ENCODE peak calls at places on chromosomes 2 and 18, in seven cellular contexts. Z, D, W, X, N, G and Y are unnamed samples.

GRCh38 chr2:189797902-189798301 is 13.7 kb downstream of the PMS1 start:
- DNase-seq in W (no peak), Z (no peak), X (no peak), G (no peak), N (no peak), D (no peak), Y (no peak)

GRCh38 chr2:191304939-191305875 is 60.0 kb downstream of the MYO1B start:
- DNase-seq in N (peak), X (no peak), Z (no peak), D (peak), G (no peak), W (no peak), Y (peak)

GRCh38 chr2:235383272-235383843 is 110.5 kb upstream of the AGAP1 start:
- DNase-seq in W (no peak), X (no peak), N (no peak), Z (no peak), D (no peak), G (no peak), Y (peak)

GRCh38 chr2:44632931-44633689 is 271.4 kb downstream of the CAMKMT start:
- DNase-seq in Z (no peak), W (no peak), X (no peak), G (no peak), D (no peak), N (no peak), Y (no peak)

GRCh38 chr2:24834733-24835395 is 41.6 kb downstream of the CENPO start:
- DNase-seq in W (no peak), D (no peak), X (no peak), G (no peak), N (no peak), Z (no peak), Y (no peak)

GRCh38 chr2:152674334-152674733 is 42.9 kb downstream of the PRPF40A start:
- DNase-seq in Z (no peak), G (no peak), X (no peak), D (no peak), N (no peak), W (no peak), Y (no peak)

GRCh38 chr2:47119001-47119400 is 36.1 kb downstream of the STPG4 start:
- DNase-seq in N (no peak), D (no peak), Z (no peak), W (no peak), X (no peak), G (no peak), Y (no peak)

GRCh38 chr2:36362291-36362690 is 6.7 kb downstream of the CRIM1 start:
- DNase-seq in D (no peak), W (no peak), G (no peak), X (no peak), N (no peak), Z (no peak), Y (no peak)

GRCh38 chr18:61589053-61589723 is 256.0 kb downstream of the CDH20 start:
- DNase-seq in Z (peak), G (no peak), N (no peak), W (no peak), X (no peak), D (no peak), Y (no peak)

GRCh38 chr2:220504890-220505564 is 877.6 kb downstream of the SLC4A3 start:
- DNase-seq in N (no peak), X (no peak), W (no peak), Z (no peak), G (no peak), D (no peak), Y (no peak)

GRCh38 chr2:86022661-86023365 is 82.9 kb downstream of the POLR1A start:
- DNase-seq in N (no peak), X (no peak), G (no peak), W (no peak), Z (no peak), D (no peak), Y (no peak)

GRCh38 chr2:217289153-217289908 is 429.5 kb upstream of the TNP1 start:
- DNase-seq in N (no peak), X (no peak), G (no peak), Z (no peak), W (peak), D (peak), Y (peak)

GRCh38 chr2:36376992-36377738 is 21.6 kb downstream of the CRIM1 start:
- DNase-seq in G (no peak), Z (no peak), N (no peak), X (peak), W (no peak), D (no peak), Y (no peak)

GRCh38 chr2:181077128-181077709 is 96.8 kb downstream of the UBE2E3 start:
- DNase-seq in W (peak), N (no peak), D (peak), Z (peak), X (no peak), G (no peak), Y (no peak)

GRCh38 chr2:113281920-113282746 is 3.4 kb upstream of the PAX8 start:
- DNase-seq in D (no peak), N (no peak), W (no peak), X (no peak), Z (no peak), G (no peak), Y (no peak)

GRCh38 chr18:13339653-13340052 is 121.1 kb downstream of the LDLRAD4 start:
- DNase-seq in X (no peak), G (no peak), W (no peak), N (no peak), D (no peak), Z (no peak), Y (no peak)

GRCh38 chr2:27212626-27213471 is 781 bp upstream of the SLC5A6 start:
- DNase-seq in G (no peak), W (no peak), D (peak), N (peak), Z (peak), X (no peak), Y (no peak)

GRCh38 chr2:224379986-224380385 is 21.9 kb downstream of the FAM124B start:
- DNase-seq in N (no peak), D (no peak), W (no peak), Z (no peak), G (no peak), X (no peak), Y (peak)

GRCh38 chr2:239238839-239239606 is 161.8 kb downstream of the HDAC4 start:
- DNase-seq in Z (no peak), D (no peak), X (no peak), N (no peak), W (no peak), G (no peak), Y (peak)

GRCh38 chr2:205696541-205697441 is 14.5 kb downstream of the NRP2 start:
- DNase-seq in N (no peak), Z (no peak), D (peak), X (no peak), G (no peak), W (peak), Y (peak)

GRCh38 chr2:120847700-120848321 is 112.1 kb downstream of the GLI2 start:
- DNase-seq in Z (no peak), W (no peak), D (no peak), N (no peak), X (no peak), G (no peak), Y (peak)

GRCh38 chr2:101064868-101065549 is 62.9 kb downstream of the RPL31 start:
- DNase-seq in X (peak), D (no peak), N (no peak), W (no peak), Z (no peak), G (no peak), Y (no peak)

GRCh38 chr2:178834086-178834485 is 26.9 kb upstream of the TTN start:
- DNase-seq in W (no peak), X (no peak), G (no peak), N (no peak), Z (no peak), D (no peak), Y (no peak)

GRCh38 chr2:167264380-167264779 is 376.1 kb downstream of the XIRP2 start:
- DNase-seq in W (peak), Z (no peak), N (no peak), D (peak), X (no peak), G (no peak), Y (no peak)

GRCh38 chr2:14634885-14635871 is 2.7 kb downstream of the LRATD1 start:
- DNase-seq in Z (no peak), D (peak), W (peak), G (peak), N (no peak), X (peak), Y (peak)

GRCh38 chr2:58387701-58388100 is 146.6 kb upstream of the FANCL start:
- DNase-seq in N (no peak), W (no peak), D (no peak), X (no peak), G (no peak), Z (no peak), Y (no peak)

GRCh38 chr18:3983351-3983969 is 471.6 kb downstream of the DLGAP1 start:
- DNase-seq in N (peak), X (no peak), W (no peak), Z (no peak), G (no peak), D (no peak), Y (no peak)

GRCh38 chr2:32976409-32977063 is 29.8 kb downstream of the LTBP1 start:
- DNase-seq in X (peak), N (no peak), D (no peak), Z (no peak), W (no peak), G (no peak), Y (no peak)

GRCh38 chr2:32981612-32982011 is 34.9 kb downstream of the LTBP1 start:
- DNase-seq in N (no peak), W (no peak), Z (no peak), X (no peak), D (no peak), G (no peak), Y (no peak)

GRCh38 chr2:32977228-32977758 is 30.5 kb downstream of the LTBP1 start:
- DNase-seq in G (no peak), D (no peak), Z (no peak), X (peak), N (no peak), W (no peak), Y (peak)
- H3K27ac ChIP-seq in G (no peak), D (no peak), Z (no peak), X (peak), N (no peak), W (no peak), Y (no peak)

GRCh38 chr18:9738266-9738969 is 30.3 kb downstream of the RAB31 start:
- DNase-seq in D (no peak), G (no peak), W (no peak), N (no peak), X (no peak), Z (no peak), Y (no peak)
- H3K27ac ChIP-seq in D (no peak), G (no peak), W (no peak), N (no peak), X (no peak), Z (no peak), Y (no peak)

DNA sequence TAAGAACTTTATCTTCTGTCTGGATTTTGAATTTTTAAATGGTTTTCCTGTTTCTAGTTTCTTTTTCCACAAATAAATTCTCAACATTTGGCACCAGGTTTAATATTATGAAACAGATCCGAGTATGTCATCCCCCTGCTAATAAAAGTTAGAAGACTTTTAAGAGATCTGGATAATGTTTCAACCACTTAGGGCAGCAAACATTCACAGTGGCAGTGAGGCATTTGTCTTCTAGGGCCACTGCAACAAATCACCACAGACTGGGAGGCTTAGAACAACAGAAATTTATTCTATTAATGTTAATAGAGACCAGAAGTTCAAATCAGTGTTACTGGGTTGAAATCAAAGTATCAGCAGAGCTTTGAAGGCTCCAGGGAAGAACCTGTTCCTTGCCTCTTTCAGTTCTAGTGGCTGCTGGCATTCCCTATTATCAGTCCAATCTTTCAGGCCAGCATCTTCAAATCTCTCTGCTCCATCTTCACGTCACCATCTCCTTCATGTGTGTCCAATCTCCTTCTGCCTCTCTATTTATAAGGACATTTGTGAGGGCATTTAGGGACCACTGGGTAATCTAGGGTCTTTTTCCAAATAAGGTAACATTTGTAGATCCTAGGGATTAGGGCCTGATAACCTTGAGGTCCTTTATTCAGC is 23.4 kb downstream of the ACSL3 start:
- DNase-seq in W (no peak), N (no peak), X (no peak), G (no peak), D (no peak), Z (no peak), Y (no peak)
- H3K27ac ChIP-seq in W (no peak), N (no peak), X (no peak), G (no peak), D (no peak), Z (no peak), Y (no peak)

GRCh38 chr2:16473575-16473974 is 192.1 kb downstream of the CYRIA start:
- DNase-seq in X (no peak), D (no peak), W (no peak), Z (no peak), G (no peak), N (no peak), Y (no peak)

GRCh38 chr2:16475581-16475980 is 190.1 kb downstream of the CYRIA start:
- DNase-seq in D (no peak), G (no peak), X (no peak), Z (no peak), N (no peak), W (peak), Y (no peak)

GRCh38 chr2:16476866-16477265 is 188.8 kb downstream of the CYRIA start:
- DNase-seq in G (no peak), W (no peak), N (no peak), D (no peak), Z (no peak), X (no peak), Y (no peak)

GRCh38 chr2:16477648-16478047 is 188.0 kb downstream of the CYRIA start:
- DNase-seq in W (no peak), G (no peak), N (no peak), Z (no peak), X (no peak), D (no peak), Y (no peak)

GRCh38 chr2:16476168-16476567 is 189.5 kb downstream of the CYRIA start:
- DNase-seq in X (no peak), D (no peak), Z (no peak), G (no peak), N (no peak), W (no peak), Y (no peak)
- H3K27ac ChIP-seq in X (no peak), D (no peak), Z (no peak), G (no peak), N (no peak), W (no peak), Y (no peak)

DNA sequence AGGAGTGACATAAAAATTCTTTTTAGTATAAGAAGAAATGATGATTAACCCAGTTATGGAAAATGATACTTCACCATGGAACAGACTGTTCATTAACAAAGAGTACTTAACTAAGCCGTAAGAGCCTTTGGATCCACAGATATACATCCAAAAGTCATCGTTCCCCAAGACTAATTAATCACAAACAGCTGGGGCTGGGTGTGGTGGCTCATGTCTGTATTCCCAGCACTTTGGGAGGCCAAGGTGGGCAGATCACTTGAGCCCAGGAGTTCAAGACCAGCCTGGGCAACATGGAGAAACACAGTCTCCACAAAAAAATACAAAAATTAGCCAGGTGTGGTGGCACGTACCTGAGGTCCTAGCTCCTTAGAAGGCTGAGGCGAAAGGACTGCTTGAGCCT is 36.2 kb downstream of the LPIN2 start:
- DNase-seq in D (no peak), G (no peak), W (no peak), N (no peak), X (no peak), Z (no peak), Y (no peak)
- H3K27ac ChIP-seq in D (no peak), G (no peak), W (no peak), N (no peak), X (peak), Z (no peak), Y (peak)

DNA sequence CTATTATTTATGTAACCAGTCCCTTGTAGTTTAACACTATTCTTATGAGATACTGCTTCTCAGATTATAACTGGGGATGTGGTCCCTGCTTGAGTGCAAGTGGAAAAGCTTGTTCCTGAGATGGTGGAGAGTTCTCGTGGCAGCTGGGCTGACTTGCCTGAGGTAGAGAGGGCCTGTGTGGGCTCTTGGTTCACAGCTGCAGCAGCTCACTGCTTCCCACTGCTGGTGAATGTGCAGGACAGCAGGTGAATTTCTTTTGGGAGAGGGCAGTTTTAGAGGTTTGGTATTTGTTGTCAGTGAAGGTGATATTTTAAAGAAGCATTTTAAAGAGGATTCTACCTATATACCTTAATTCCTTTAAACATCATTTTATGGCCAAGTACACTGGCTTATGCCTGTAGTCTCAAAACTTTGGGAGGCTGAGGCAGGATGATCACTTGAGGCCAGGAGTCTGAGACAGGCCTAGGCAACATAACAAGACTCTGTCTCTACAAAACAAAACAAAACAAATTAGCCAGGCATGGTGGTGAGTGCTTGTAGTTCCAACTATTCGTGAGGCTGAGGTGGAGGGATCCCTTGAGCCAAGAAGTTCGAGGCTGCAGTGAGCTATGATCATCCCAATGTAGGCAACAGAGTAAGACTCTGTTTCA is 94.8 kb downstream of the MTA3 start:
- DNase-seq in D (peak), W (peak), X (peak), Z (peak), N (peak), G (peak), Y (peak)
- H3K27ac ChIP-seq in D (no peak), W (peak), X (no peak), Z (peak), N (no peak), G (no peak), Y (peak)

GRCh38 chr2:3460161-3460560 is 59.2 kb downstream of the ADI1 start:
- DNase-seq in N (no peak), D (no peak), G (no peak), W (no peak), Z (no peak), X (peak), Y (no peak)
- H3K27ac ChIP-seq in N (peak), D (no peak), G (no peak), W (no peak), Z (no peak), X (no peak), Y (no peak)

GRCh38 chr18:71388148-71388547 is 1099.3 kb downstream of the SOCS6 start:
- DNase-seq in W (no peak), Z (no peak), N (no peak), X (no peak), D (no peak), G (no peak), Y (no peak)
- H3K27ac ChIP-seq in W (no peak), Z (no peak), N (no peak), X (no peak), D (no peak), G (no peak), Y (no peak)

GRCh38 chr2:8819194-8819593 is 18.2 kb downstream of the KIDINS220 start:
- DNase-seq in G (no peak), D (no peak), N (no peak), X (no peak), W (no peak), Z (no peak), Y (no peak)

GRCh38 chr2:8817219-8817618 is 20.2 kb downstream of the KIDINS220 start:
- DNase-seq in X (no peak), W (no peak), N (no peak), D (no peak), Z (no peak), G (no peak), Y (no peak)

GRCh38 chr2:8822218-8822617 is 15.2 kb downstream of the KIDINS220 start:
- DNase-seq in D (no peak), N (no peak), G (no peak), X (no peak), W (no peak), Z (peak), Y (no peak)

GRCh38 chr2:8819948-8820347 is 17.5 kb downstream of the KIDINS220 start:
- DNase-seq in D (no peak), G (no peak), N (no peak), W (no peak), X (no peak), Z (no peak), Y (no peak)

DNA sequence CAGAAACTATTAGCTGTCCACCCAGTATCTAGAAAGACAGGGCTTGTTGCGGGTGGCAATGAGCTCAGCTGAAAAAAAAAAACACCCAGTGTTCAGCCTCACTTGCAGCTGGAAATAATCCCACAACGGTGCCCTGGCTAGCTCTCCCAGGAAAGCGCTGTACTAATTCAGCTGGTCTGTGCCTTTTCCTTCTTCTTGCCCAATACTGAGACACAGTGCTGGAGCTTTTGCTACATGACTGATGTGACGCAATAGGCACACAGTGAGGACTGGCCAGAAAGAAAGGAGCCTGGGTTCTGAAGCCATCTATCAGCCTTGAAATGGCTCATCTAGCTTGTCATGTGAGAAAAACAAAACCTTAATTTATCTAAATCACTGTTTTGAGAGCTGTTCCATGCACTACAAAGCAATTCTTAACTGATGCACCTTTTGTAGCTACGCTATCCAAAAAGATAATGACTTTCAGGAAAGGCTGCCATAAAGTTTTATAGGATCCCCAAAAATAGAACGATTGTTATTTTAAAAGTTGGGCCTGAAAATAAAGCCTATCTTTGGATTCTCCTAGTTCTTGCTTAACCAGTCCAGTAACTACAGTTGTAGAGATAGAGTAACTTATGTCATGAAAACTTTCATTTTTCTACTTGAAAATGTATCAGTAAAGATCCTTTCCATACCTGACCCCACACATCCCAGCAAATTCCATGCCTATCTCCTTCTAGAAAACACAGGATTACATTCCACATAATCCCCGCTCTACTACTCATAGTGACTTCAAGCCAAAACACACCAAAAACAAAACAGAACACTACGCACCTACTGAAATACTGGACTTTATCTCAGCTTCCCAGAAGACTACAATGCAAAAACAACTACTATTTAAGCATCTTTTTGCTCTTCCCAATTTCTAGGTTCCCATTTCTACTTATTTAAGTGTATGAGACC is 15.9 kb downstream of the KIDINS220 start:
- DNase-seq in G (no peak), X (no peak), D (no peak), Z (peak), N (no peak), W (no peak), Y (peak)
- H3K27ac ChIP-seq in G (no peak), X (no peak), D (no peak), Z (peak), N (no peak), W (no peak), Y (peak)